ENCODE peak calls at places on chromosomes 7 and 10, in four cellular contexts. A is stimulated activated CD8-positive, alpha-beta memory T cell treated with anti-CD3 and anti-CD28 coated beads, Interleukin-15, amount 100 ng/mL, for 48 hours; J is WTC11; S is mucosa of gallbladder. D is an unnamed sample.

GRCh38 chr10:14681802-14682201 is 92.9 kb downstream of the FAM107B start:
- DNase-seq in A (no peak), J (no peak), S (no peak), D (no peak)

GRCh38 chr10:26440091-26440445 is 1.9 kb downstream of the APBB1IP start:
- DNase-seq in A (no peak), J (no peak), S (no peak), D (no peak)

GRCh38 chr7:17968791-17969715 is 28.8 kb upstream of the SNX13 start:
- DNase-seq in A (no peak), J (no peak), S (no peak), D (no peak)

GRCh38 chr7:77837275-77837674 is 38.7 kb downstream of the PHTF2 start:
- DNase-seq in A (no peak), J (no peak), S (no peak), D (no peak)

GRCh38 chr10:89120931-89121907 is 85.9 kb downstream of the CH25H start:
- DNase-seq in A (no peak), J (no peak), S (no peak), D (peak)

GRCh38 chr10:91788527-91788926 is 9.7 kb upstream of the TNKS2 start:
- DNase-seq in A (no peak), J (no peak), S (no peak), D (no peak)

GRCh38 chr7:120456699-120457098 is 183.7 kb downstream of the KCND2 start:
- DNase-seq in A (no peak), J (no peak), S (no peak), D (no peak)

GRCh38 chr10:6457376-6457775 is 122.7 kb downstream of the PRKCQ start:
- DNase-seq in A (no peak), J (no peak), S (no peak), D (no peak)

GRCh38 chr10:27457966-27458365 is 46.1 kb upstream of the RAB18 start:
- DNase-seq in A (no peak), J (no peak), S (no peak), D (no peak)

GRCh38 chr7:82506702-82507101 is 63.1 kb upstream of the CACNA2D1 start:
- DNase-seq in A (no peak), J (no peak), S (peak), D (peak)

GRCh38 chr10:92832998-92833642 is 15.2 kb upstream of the EXOC6 start:
- DNase-seq in A (no peak), J (no peak), S (no peak), D (no peak)

GRCh38 chr10:6385683-6386082 is 183.0 kb downstream of the PFKFB3 start:
- DNase-seq in A (no peak), J (no peak), S (no peak), D (peak)

GRCh38 chr7:31788445-31788844 is 101.4 kb downstream of the PPP1R17 start:
- DNase-seq in A (no peak), J (no peak), S (no peak), D (no peak)

GRCh38 chr10:6145979-6146432 is 56.7 kb upstream of the PFKFB3 start:
- DNase-seq in A (no peak), J (no peak), S (no peak), D (no peak)

GRCh38 chr7:1459930-1460756 is 873 bp upstream of the MICALL2 start:
- DNase-seq in A (no peak), J (no peak), S (peak), D (no peak)

GRCh38 chr10:62581351-62581750 is 207.2 kb downstream of the ZNF365 start:
- DNase-seq in A (no peak), J (no peak), S (no peak), D (no peak)

GRCh38 chr7:27822245-27822644 is 82.3 kb downstream of the TAX1BP1 start:
- DNase-seq in A (no peak), J (no peak), S (no peak), D (no peak)

GRCh38 chr7:38801786-38802185 is 107.2 kb downstream of the VPS41 start:
- DNase-seq in A (no peak), J (no peak), S (no peak), D (no peak)

GRCh38 chr7:114663502-114663901 is 248.9 kb downstream of the FOXP2 start:
- DNase-seq in A (no peak), J (no peak), S (no peak), D (peak)

GRCh38 chr10:24467605-24468004 is 256.1 kb downstream of the ARHGAP21 start:
- DNase-seq in A (no peak), J (no peak), S (no peak), D (no peak)

GRCh38 chr7:145848691-145849090 is 267.9 kb upstream of the CNTNAP2 start:
- DNase-seq in A (no peak), J (peak), S (no peak), D (peak)

GRCh38 chr10:42869977-42870350 is 87.4 kb downstream of the BMS1 start:
- DNase-seq in A (no peak), J (no peak), S (no peak), D (no peak)

GRCh38 chr10:14173706-14174594 is 156.8 kb downstream of the FRMD4A start:
- DNase-seq in A (no peak), J (peak), S (no peak), D (no peak)

GRCh38 chr7:22219036-22219435 is 137.9 kb downstream of the RAPGEF5 start:
- DNase-seq in A (no peak), J (no peak), S (no peak), D (no peak)